ENCODE peak calls at places on chromosomes 5 and 9, in five cellular contexts. One of them, this sample, is unnamed. For H3K9me3, the result is how much of the 10 kb centered on the place peaks cover.

GRCh38 chr5:138180183-138180782 is 1.4 kb downstream of the KIF20A start:
- DNase-seq in heart right ventricle: no peak
- DNase-seq in PC-9: peak
- DNase-seq in naive thymus-derived CD4-positive, alpha-beta T cell: no peak
- DNase-seq in aorta: no peak
- DNase-seq in this sample: no peak

GRCh38 chr9:99894826-99895225 is 11.6 kb upstream of the STX17 start:
- DNase-seq in heart right ventricle: no peak
- DNase-seq in PC-9: no peak
- DNase-seq in naive thymus-derived CD4-positive, alpha-beta T cell: no peak
- DNase-seq in aorta: no peak
- DNase-seq in this sample: no peak

GRCh38 chr5:175575301-175575700 is 82.6 kb upstream of the HRH2 start:
- DNase-seq in heart right ventricle: no peak
- DNase-seq in PC-9: no peak
- DNase-seq in naive thymus-derived CD4-positive, alpha-beta T cell: no peak
- DNase-seq in aorta: no peak
- DNase-seq in this sample: no peak

GRCh38 chr9:114898741-114899140 is 31.6 kb downstream of the TNFSF8 start:
- DNase-seq in heart right ventricle: peak
- DNase-seq in PC-9: no peak
- DNase-seq in naive thymus-derived CD4-positive, alpha-beta T cell: peak
- DNase-seq in aorta: peak
- DNase-seq in this sample: peak

GRCh38 chr9:82037126-82037525 is 48.6 kb downstream of the SPATA31D1 start:
- DNase-seq in heart right ventricle: no peak
- DNase-seq in PC-9: no peak
- DNase-seq in naive thymus-derived CD4-positive, alpha-beta T cell: no peak
- DNase-seq in aorta: no peak
- DNase-seq in this sample: no peak

GRCh38 chr5:41509399-41510175 is 814 bp downstream of the PLCXD3 start:
- DNase-seq in heart right ventricle: no peak
- DNase-seq in PC-9: no peak
- DNase-seq in naive thymus-derived CD4-positive, alpha-beta T cell: no peak
- DNase-seq in aorta: no peak
- DNase-seq in this sample: no peak

GRCh38 chr9:136086951-136087740 is 7.9 kb downstream of the NACC2 start:
- DNase-seq in heart right ventricle: no peak
- DNase-seq in PC-9: no peak
- DNase-seq in naive thymus-derived CD4-positive, alpha-beta T cell: no peak
- DNase-seq in aorta: peak
- DNase-seq in this sample: no peak

GRCh38 chr5:36452394-36453100 is 150.8 kb upstream of the RANBP3L start:
- DNase-seq in heart right ventricle: no peak
- DNase-seq in PC-9: no peak
- DNase-seq in naive thymus-derived CD4-positive, alpha-beta T cell: no peak
- DNase-seq in aorta: no peak
- DNase-seq in this sample: no peak

GRCh38 chr5:98771389-98772109 is 1.9 kb upstream of the RGMB start:
- DNase-seq in heart right ventricle: peak
- DNase-seq in PC-9: peak
- DNase-seq in naive thymus-derived CD4-positive, alpha-beta T cell: peak
- DNase-seq in aorta: no peak
- DNase-seq in this sample: peak

GRCh38 chr5:90940227-90940995 is 381.8 kb downstream of the ADGRV1 start:
- DNase-seq in heart right ventricle: no peak
- DNase-seq in PC-9: no peak
- DNase-seq in naive thymus-derived CD4-positive, alpha-beta T cell: peak
- DNase-seq in aorta: no peak
- DNase-seq in this sample: no peak

GRCh38 chr5:30749971-30750370 is 443.5 kb upstream of the CDH6 start:
- DNase-seq in heart right ventricle: no peak
- DNase-seq in PC-9: no peak
- DNase-seq in naive thymus-derived CD4-positive, alpha-beta T cell: no peak
- DNase-seq in aorta: no peak
- DNase-seq in this sample: no peak

GRCh38 chr5:43190755-43191603 is 1.0 kb upstream of the NIM1K start:
- DNase-seq in heart right ventricle: no peak
- DNase-seq in PC-9: no peak
- DNase-seq in naive thymus-derived CD4-positive, alpha-beta T cell: no peak
- DNase-seq in aorta: no peak
- DNase-seq in this sample: no peak

GRCh38 chr9:89865981-89866380 is 261.2 kb downstream of the GADD45G start:
- DNase-seq in heart right ventricle: no peak
- DNase-seq in PC-9: no peak
- DNase-seq in naive thymus-derived CD4-positive, alpha-beta T cell: no peak
- DNase-seq in aorta: no peak
- DNase-seq in this sample: no peak

GRCh38 chr9:21096172-21096900 is 18.6 kb upstream of the IFNB1 start:
- DNase-seq in heart right ventricle: no peak
- DNase-seq in PC-9: peak
- DNase-seq in naive thymus-derived CD4-positive, alpha-beta T cell: no peak
- DNase-seq in aorta: no peak
- DNase-seq in this sample: peak

GRCh38 chr5:173643964-173644363 is 27.5 kb upstream of the BOD1 start:
- DNase-seq in heart right ventricle: no peak
- DNase-seq in PC-9: no peak
- DNase-seq in naive thymus-derived CD4-positive, alpha-beta T cell: no peak
- DNase-seq in aorta: no peak
- DNase-seq in this sample: no peak

GRCh38 chr9:9753266-9753665 is 859.5 kb downstream of the PTPRD start:
- DNase-seq in heart right ventricle: no peak
- DNase-seq in PC-9: no peak
- DNase-seq in naive thymus-derived CD4-positive, alpha-beta T cell: no peak
- DNase-seq in aorta: no peak
- DNase-seq in this sample: no peak

GRCh38 chr9:32665101-32665500 is 29.6 kb upstream of the TAF1L start:
- DNase-seq in heart right ventricle: no peak
- DNase-seq in PC-9: peak
- DNase-seq in naive thymus-derived CD4-positive, alpha-beta T cell: no peak
- DNase-seq in aorta: no peak
- DNase-seq in this sample: no peak

GRCh38 chr9:34157308-34157707 is 21.5 kb upstream of the UBAP1 start:
- DNase-seq in heart right ventricle: no peak
- DNase-seq in PC-9: no peak
- DNase-seq in naive thymus-derived CD4-positive, alpha-beta T cell: no peak
- DNase-seq in aorta: no peak
- DNase-seq in this sample: no peak

GRCh38 chr9:133962341-133962740 is 29.8 kb downstream of the VAV2 start:
- DNase-seq in heart right ventricle: no peak
- DNase-seq in PC-9: no peak
- DNase-seq in naive thymus-derived CD4-positive, alpha-beta T cell: no peak
- DNase-seq in aorta: peak
- DNase-seq in this sample: no peak

GRCh38 chr9:86337469-86338107 is 16.6 kb downstream of the TUT7 start:
- DNase-seq in heart right ventricle: no peak
- DNase-seq in PC-9: no peak
- DNase-seq in naive thymus-derived CD4-positive, alpha-beta T cell: no peak
- DNase-seq in aorta: no peak
- DNase-seq in this sample: no peak

GRCh38 chr5:59810041-59810440 is 83.5 kb downstream of the PDE4D start:
- DNase-seq in heart right ventricle: peak
- DNase-seq in PC-9: peak
- DNase-seq in naive thymus-derived CD4-positive, alpha-beta T cell: peak
- DNase-seq in aorta: peak
- DNase-seq in this sample: peak

GRCh38 chr5:160311491-160312138 is 749 bp downstream of the CCNJL start:
- DNase-seq in heart right ventricle: peak
- DNase-seq in PC-9: peak
- DNase-seq in naive thymus-derived CD4-positive, alpha-beta T cell: no peak
- DNase-seq in aorta: peak
- DNase-seq in this sample: no peak

GRCh38 chr5:138463335-138464017 is 1.8 kb upstream of the EGR1 start:
- DNase-seq in heart right ventricle: no peak
- DNase-seq in PC-9: no peak
- DNase-seq in naive thymus-derived CD4-positive, alpha-beta T cell: no peak
- DNase-seq in aorta: no peak
- DNase-seq in this sample: no peak

GRCh38 chr5:31122998-31123950 is 70.2 kb upstream of the CDH6 start:
- DNase-seq in heart right ventricle: no peak
- DNase-seq in PC-9: no peak
- DNase-seq in naive thymus-derived CD4-positive, alpha-beta T cell: no peak
- DNase-seq in aorta: no peak
- DNase-seq in this sample: no peak

GRCh38 chr9:99889120-99889519 is 17.3 kb upstream of the STX17 start:
- DNase-seq in heart right ventricle: no peak
- DNase-seq in PC-9: no peak
- DNase-seq in naive thymus-derived CD4-positive, alpha-beta T cell: no peak
- DNase-seq in aorta: no peak
- DNase-seq in this sample: no peak

GRCh38 chr5:35308391-35308790 is 78.1 kb upstream of the PRLR start:
- DNase-seq in heart right ventricle: no peak
- DNase-seq in PC-9: no peak
- DNase-seq in naive thymus-derived CD4-positive, alpha-beta T cell: no peak
- DNase-seq in aorta: no peak
- DNase-seq in this sample: no peak

GRCh38 chr5:151739939-151740335 is 18.5 kb downstream of the ATOX1 start:
- DNase-seq in heart right ventricle: no peak
- DNase-seq in PC-9: no peak
- DNase-seq in naive thymus-derived CD4-positive, alpha-beta T cell: no peak
- DNase-seq in aorta: no peak
- DNase-seq in this sample: no peak

GRCh38 chr5:142618125-142618524 is 67.8 kb downstream of the FGF1 start:
- DNase-seq in heart right ventricle: peak
- DNase-seq in PC-9: no peak
- DNase-seq in naive thymus-derived CD4-positive, alpha-beta T cell: no peak
- DNase-seq in aorta: no peak
- DNase-seq in this sample: no peak

GRCh38 chr5:38595149-38595725 is 38.8 kb upstream of the LIFR start:
- DNase-seq in heart right ventricle: no peak
- DNase-seq in PC-9: peak
- DNase-seq in naive thymus-derived CD4-positive, alpha-beta T cell: no peak
- DNase-seq in aorta: no peak
- DNase-seq in this sample: no peak

GRCh38 chr9:133134419-133135190 is 13.6 kb upstream of the RALGDS start:
- DNase-seq in heart right ventricle: no peak
- DNase-seq in PC-9: no peak
- DNase-seq in naive thymus-derived CD4-positive, alpha-beta T cell: no peak
- DNase-seq in aorta: no peak
- DNase-seq in this sample: no peak

GRCh38 chr5:170603578-170604565 is 100.1 kb downstream of the KCNIP1 start:
- DNase-seq in heart right ventricle: peak
- DNase-seq in PC-9: peak
- DNase-seq in naive thymus-derived CD4-positive, alpha-beta T cell: peak
- DNase-seq in aorta: peak
- DNase-seq in this sample: no peak

GRCh38 chr5:40486437-40487270 is 193.1 kb upstream of the PTGER4 start:
- DNase-seq in heart right ventricle: no peak
- DNase-seq in PC-9: no peak
- DNase-seq in naive thymus-derived CD4-positive, alpha-beta T cell: peak
- DNase-seq in aorta: peak
- DNase-seq in this sample: peak

GRCh38 chr9:104604801-104605200 is 626 bp downstream of the OR13C2 start:
- DNase-seq in heart right ventricle: no peak
- DNase-seq in PC-9: no peak
- DNase-seq in naive thymus-derived CD4-positive, alpha-beta T cell: no peak
- DNase-seq in aorta: no peak
- DNase-seq in this sample: no peak

GRCh38 chr5:61277781-61278180 is 54.3 kb upstream of the ZSWIM6 start:
- DNase-seq in heart right ventricle: no peak
- DNase-seq in PC-9: no peak
- DNase-seq in naive thymus-derived CD4-positive, alpha-beta T cell: no peak
- DNase-seq in aorta: no peak
- DNase-seq in this sample: no peak

GRCh38 chr5:145283101-145283500 is 552.0 kb downstream of the PRELID2 start:
- DNase-seq in heart right ventricle: no peak
- DNase-seq in PC-9: no peak
- DNase-seq in naive thymus-derived CD4-positive, alpha-beta T cell: no peak
- DNase-seq in aorta: no peak
- DNase-seq in this sample: no peak

GRCh38 chr9:1202512-1203285 is 152.5 kb downstream of the DMRT2 start:
- DNase-seq in heart right ventricle: no peak
- DNase-seq in PC-9: no peak
- DNase-seq in naive thymus-derived CD4-positive, alpha-beta T cell: no peak
- DNase-seq in aorta: no peak
- DNase-seq in this sample: no peak
- H3K9me3 ChIP-seq in heart right ventricle: under half
- H3K9me3 ChIP-seq in PC-9: under half
- H3K9me3 ChIP-seq in naive thymus-derived CD4-positive, alpha-beta T cell: under half
- H3K9me3 ChIP-seq in aorta: under half
- H3K9me3 ChIP-seq in this sample: under half

DNA sequence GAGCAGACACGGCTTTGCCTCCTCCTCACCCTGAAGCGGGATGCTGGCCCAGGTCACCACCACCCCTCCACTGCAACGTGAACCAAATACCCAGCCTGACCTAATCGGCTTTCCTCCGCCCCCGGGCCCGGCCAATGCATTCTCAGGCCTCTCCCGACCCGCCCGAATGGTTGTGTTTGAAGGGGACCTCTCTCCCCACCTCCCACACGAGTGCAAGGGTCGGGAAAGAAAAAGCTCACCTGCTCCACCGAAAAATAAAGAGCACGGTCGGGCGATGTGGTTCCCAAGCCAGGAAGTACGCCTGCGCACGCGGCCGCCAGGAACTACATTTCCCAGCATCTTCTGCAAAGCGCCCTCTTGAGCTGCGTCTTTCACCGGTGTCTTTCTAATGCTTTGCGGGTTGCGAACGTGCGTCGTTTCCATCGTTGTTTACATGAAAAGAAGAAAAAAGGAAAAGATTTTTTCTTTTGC is at the start of gene ZNF883:
- DNase-seq in heart right ventricle: peak
- DNase-seq in PC-9: peak
- DNase-seq in naive thymus-derived CD4-positive, alpha-beta T cell: no peak
- DNase-seq in aorta: peak
- DNase-seq in this sample: peak
- H3K9me3 ChIP-seq in heart right ventricle: under half
- H3K9me3 ChIP-seq in PC-9: under half
- H3K9me3 ChIP-seq in naive thymus-derived CD4-positive, alpha-beta T cell: under half
- H3K9me3 ChIP-seq in aorta: under half
- H3K9me3 ChIP-seq in this sample: under half

GRCh38 chr9:138075961-138076649 is 198.5 kb downstream of the CACNA1B start:
- DNase-seq in heart right ventricle: no peak
- DNase-seq in PC-9: no peak
- DNase-seq in naive thymus-derived CD4-positive, alpha-beta T cell: no peak
- DNase-seq in aorta: no peak
- DNase-seq in this sample: no peak
- H3K9me3 ChIP-seq in heart right ventricle: under half
- H3K9me3 ChIP-seq in PC-9: under half
- H3K9me3 ChIP-seq in naive thymus-derived CD4-positive, alpha-beta T cell: under half
- H3K9me3 ChIP-seq in aorta: under half
- H3K9me3 ChIP-seq in this sample: under half

GRCh38 chr5:158433634-158434033 is 574.7 kb upstream of the CLINT1 start:
- DNase-seq in heart right ventricle: no peak
- DNase-seq in PC-9: no peak
- DNase-seq in naive thymus-derived CD4-positive, alpha-beta T cell: no peak
- DNase-seq in aorta: no peak
- DNase-seq in this sample: no peak

GRCh38 chr5:158430166-158430828 is 571.4 kb upstream of the CLINT1 start:
- DNase-seq in heart right ventricle: no peak
- DNase-seq in PC-9: no peak
- DNase-seq in naive thymus-derived CD4-positive, alpha-beta T cell: no peak
- DNase-seq in aorta: no peak
- DNase-seq in this sample: no peak

GRCh38 chr5:158434749-158435148 is 575.8 kb upstream of the CLINT1 start:
- DNase-seq in heart right ventricle: no peak
- DNase-seq in PC-9: no peak
- DNase-seq in naive thymus-derived CD4-positive, alpha-beta T cell: no peak
- DNase-seq in aorta: no peak
- DNase-seq in this sample: no peak

GRCh38 chr5:158429564-158429963 is 570.6 kb upstream of the CLINT1 start:
- DNase-seq in heart right ventricle: no peak
- DNase-seq in PC-9: no peak
- DNase-seq in naive thymus-derived CD4-positive, alpha-beta T cell: no peak
- DNase-seq in aorta: no peak
- DNase-seq in this sample: no peak

GRCh38 chr5:158431369-158432029 is 572.6 kb upstream of the CLINT1 start:
- DNase-seq in heart right ventricle: peak
- DNase-seq in PC-9: no peak
- DNase-seq in naive thymus-derived CD4-positive, alpha-beta T cell: no peak
- DNase-seq in aorta: no peak
- DNase-seq in this sample: no peak
- H3K9me3 ChIP-seq in heart right ventricle: under half
- H3K9me3 ChIP-seq in PC-9: under half
- H3K9me3 ChIP-seq in naive thymus-derived CD4-positive, alpha-beta T cell: under half
- H3K9me3 ChIP-seq in aorta: under half
- H3K9me3 ChIP-seq in this sample: under half